ENCODE peak calls at places on chromosomes 13 and 19, in nine cellular contexts. R, G, A, Y, T, E, D, F and I are unnamed samples.

GRCh38 chr13:113533441-113533840 is 42.9 kb upstream of the DCUN1D2 start:
- DNase-seq in T (no peak), A (no peak), G (no peak), E (no peak), Y (no peak), F (peak), D (no peak), R (no peak), I (no peak)

GRCh38 chr13:40456397-40456958 is 210.0 kb downstream of the FOXO1 start:
- DNase-seq in G (no peak), E (no peak), F (no peak), A (no peak), T (no peak), R (no peak), D (no peak), Y (no peak), I (no peak)

GRCh38 chr13:67643656-67644055 is 413.5 kb upstream of the PCDH9 start:
- DNase-seq in E (no peak), A (no peak), F (no peak), T (no peak), G (no peak), R (no peak), D (peak), Y (no peak), I (no peak)

GRCh38 chr13:51318015-51318414 is 21.5 kb upstream of the SERPINE3 start:
- DNase-seq in R (no peak), Y (no peak), F (no peak), T (no peak), E (peak), D (no peak), G (no peak), A (no peak), I (no peak)

GRCh38 chr19:49129238-49129583 is 9.9 kb downstream of the PPFIA3 start:
- DNase-seq in F (no peak), E (no peak), D (peak), T (no peak), A (no peak), Y (peak), R (peak), G (no peak), I (peak)

GRCh38 chr13:101691326-101691725 is 238.9 kb downstream of the ITGBL1 start:
- DNase-seq in A (no peak), R (no peak), E (peak), D (no peak), F (no peak), T (no peak), G (no peak), Y (no peak), I (no peak)

GRCh38 chr19:48169585-48169973 is 565 bp downstream of the LIG1 start:
- DNase-seq in F (peak), Y (peak), A (peak), G (no peak), D (peak), R (peak), T (peak), E (peak), I (peak)

GRCh38 chr19:11489378-11489777 is 8.5 kb upstream of the ELAVL3 start:
- DNase-seq in R (no peak), Y (no peak), G (no peak), D (no peak), A (no peak), F (no peak), T (no peak), E (no peak), I (no peak)

GRCh38 chr13:38686635-38687245 is at the start of gene FREM2:
- DNase-seq in E (peak), R (peak), D (peak), F (peak), T (peak), G (no peak), Y (peak), A (no peak), I (peak)

GRCh38 chr13:51328488-51328887 is 11.0 kb upstream of the SERPINE3 start:
- DNase-seq in A (no peak), Y (no peak), D (peak), F (no peak), T (no peak), E (no peak), G (no peak), R (no peak), I (no peak)

GRCh38 chr13:110976785-110977184 is 61.9 kb upstream of the ANKRD10 start:
- DNase-seq in A (no peak), T (no peak), Y (no peak), G (no peak), F (no peak), R (no peak), E (no peak), D (no peak), I (no peak)

GRCh38 chr13:39455534-39456175 is 147.3 kb downstream of the LHFPL6 start:
- DNase-seq in A (no peak), R (no peak), F (no peak), E (no peak), D (no peak), T (peak), Y (no peak), G (peak), I (no peak)

GRCh38 chr19:35164418-35164817 is 9.9 kb downstream of the FXYD5 start:
- DNase-seq in A (no peak), E (no peak), F (no peak), Y (no peak), R (no peak), D (no peak), G (no peak), T (no peak), I (no peak)

GRCh38 chr19:10290439-10290875 is 705 bp downstream of the ICAM5 start:
- DNase-seq in G (no peak), T (no peak), R (no peak), A (no peak), Y (no peak), E (peak), D (peak), F (no peak), I (peak)

GRCh38 chr19:35755550-35756371 is 1.1 kb downstream of the HSPB6 start:
- DNase-seq in A (peak), G (no peak), E (peak), F (no peak), R (peak), D (peak), Y (peak), T (peak), I (peak)

GRCh38 chr19:2381151-2381822 is 21.2 kb downstream of the TMPRSS9 start:
- DNase-seq in R (no peak), G (no peak), Y (no peak), A (no peak), F (no peak), D (no peak), T (peak), E (peak), I (peak)

GRCh38 chr13:103324641-103325040 is 258.4 kb upstream of the SLC10A2 start:
- DNase-seq in F (no peak), T (no peak), G (no peak), A (no peak), E (no peak), Y (no peak), R (no peak), D (no peak), I (no peak)

GRCh38 chr19:41445575-41445974 is 2.6 kb downstream of the ERICH4 start:
- DNase-seq in R (no peak), G (no peak), A (no peak), D (no peak), E (no peak), T (no peak), Y (no peak), F (no peak), I (no peak)

GRCh38 chr13:68727165-68727564 is 1380.5 kb upstream of the ATXN8OS start:
- DNase-seq in E (peak), D (no peak), A (no peak), R (no peak), G (no peak), T (no peak), F (no peak), Y (no peak), I (no peak)

GRCh38 chr13:99174533-99175100 is 26.0 kb upstream of the UBAC2 start:
- DNase-seq in D (no peak), A (no peak), T (no peak), G (no peak), R (no peak), E (no peak), Y (peak), F (no peak), I (no peak)

GRCh38 chr19:2015611-2015950 is at the start of gene BTBD2:
- DNase-seq in F (no peak), E (peak), A (peak), R (peak), Y (peak), D (peak), G (no peak), T (peak), I (no peak)

GRCh38 chr13:39913928-39914327 is 258.5 kb downstream of the COG6 start:
- DNase-seq in E (peak), R (no peak), Y (no peak), T (peak), G (peak), D (no peak), A (peak), F (no peak), I (no peak)

GRCh38 chr19:48507911-48508439 is 3.7 kb downstream of the LMTK3 start:
- DNase-seq in E (no peak), F (no peak), G (no peak), Y (no peak), T (no peak), R (no peak), D (no peak), A (no peak), I (no peak)

GRCh38 chr19:3969435-3970312 is 1.2 kb downstream of the DAPK3 start:
- DNase-seq in A (peak), Y (no peak), G (peak), E (peak), D (peak), T (peak), R (peak), F (no peak), I (peak)

GRCh38 chr13:46170687-46171086 is 11.3 kb downstream of the LCP1 start:
- DNase-seq in G (no peak), Y (no peak), T (peak), D (peak), A (no peak), E (peak), F (no peak), R (no peak), I (no peak)

GRCh38 chr13:32861304-32861703 is 154.9 kb upstream of the KL start:
- DNase-seq in Y (no peak), T (no peak), R (no peak), G (no peak), E (no peak), A (no peak), D (no peak), F (no peak), I (no peak)

GRCh38 chr19:15072930-15073647 is 8.9 kb upstream of the OR1I1 start:
- DNase-seq in A (no peak), T (no peak), E (no peak), G (no peak), F (no peak), Y (no peak), R (no peak), D (peak), I (no peak)

GRCh38 chr19:5804516-5805464 is at the start of gene NRTN:
- DNase-seq in G (no peak), A (no peak), F (no peak), D (peak), E (no peak), Y (peak), T (no peak), R (peak), I (peak)

GRCh38 chr19:49652723-49653465 is 10.9 kb downstream of the SCAF1 start:
- DNase-seq in T (no peak), G (no peak), A (no peak), D (no peak), F (no peak), E (no peak), R (no peak), Y (no peak), I (no peak)

GRCh38 chr19:2333027-2333806 is 4.7 kb downstream of the SPPL2B start:
- DNase-seq in Y (peak), A (no peak), D (no peak), G (no peak), E (no peak), F (no peak), T (no peak), R (no peak), I (no peak)

GRCh38 chr13:71320452-71320851 is 546.6 kb downstream of the DACH1 start:
- DNase-seq in A (no peak), E (peak), T (peak), F (no peak), D (peak), G (peak), R (no peak), Y (peak), I (no peak)
- TF ChIP-seq CTCF in A (no peak), E (peak), T (peak), F (peak), D (peak), G (peak), R (no peak), Y (peak), I (no peak)

GRCh38 chr13:41468631-41469030 is 11.3 kb downstream of the RGCC start:
- DNase-seq in Y (no peak), R (no peak), G (no peak), A (no peak), F (no peak), T (no peak), D (no peak), E (no peak), I (no peak)

GRCh38 chr13:41465965-41466364 is 8.6 kb downstream of the RGCC start:
- DNase-seq in D (no peak), T (no peak), Y (no peak), E (no peak), G (no peak), A (no peak), R (no peak), F (no peak), I (no peak)

GRCh38 chr13:41470187-41470586 is 12.8 kb downstream of the RGCC start:
- DNase-seq in E (no peak), Y (no peak), R (no peak), F (no peak), A (no peak), D (no peak), G (no peak), T (no peak), I (no peak)

GRCh38 chr13:41465215-41465907 is 8.0 kb downstream of the RGCC start:
- DNase-seq in D (no peak), G (peak), A (no peak), Y (peak), T (peak), F (no peak), E (peak), R (no peak), I (no peak)

GRCh38 chr13:41467546-41467945 is 10.2 kb downstream of the RGCC start:
- DNase-seq in R (no peak), T (no peak), E (no peak), D (peak), F (no peak), A (no peak), Y (no peak), G (no peak), I (no peak)
- TF ChIP-seq CTCF in R (no peak), T (no peak), E (no peak), D (no peak), F (no peak), A (no peak), Y (no peak), G (no peak), I (no peak)

DNA sequence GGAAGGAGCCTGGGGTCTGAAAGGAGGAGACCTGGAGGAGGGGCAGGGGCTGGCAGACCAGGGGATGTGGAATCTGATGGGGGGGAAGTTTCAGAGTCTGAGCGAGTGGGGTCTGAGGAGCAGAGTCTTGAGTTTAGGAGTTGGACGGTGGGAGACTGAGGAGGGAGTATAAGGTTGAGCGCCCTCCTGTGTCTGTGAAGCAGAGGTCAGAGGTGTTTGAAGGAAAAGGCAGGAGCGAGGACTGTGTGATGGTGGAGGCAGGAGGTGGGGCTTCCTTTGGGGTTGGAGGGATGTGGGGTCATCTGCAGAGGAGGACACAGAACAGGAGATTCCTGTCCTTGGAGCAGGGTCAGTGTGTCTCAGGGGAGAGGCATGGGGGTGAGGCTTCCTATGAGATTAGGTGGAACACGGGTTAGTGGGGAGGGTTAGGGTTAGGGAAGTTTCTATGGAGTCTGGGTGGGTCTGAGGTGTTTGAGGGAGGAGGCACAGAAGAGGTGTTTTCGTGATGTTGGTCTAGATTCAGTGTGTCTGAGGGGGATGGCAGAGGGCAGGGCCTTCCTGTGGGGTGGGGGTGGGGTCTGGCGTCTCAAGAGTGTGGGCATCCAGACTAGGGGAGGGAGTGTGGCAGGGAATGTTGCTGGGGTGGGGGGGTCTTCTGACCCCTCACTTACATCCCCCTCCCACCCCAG is 8.3 kb downstream of the RYR1 start:
- DNase-seq in D (peak), T (peak), G (no peak), A (no peak), F (no peak), Y (no peak), R (no peak), E (no peak), I (peak)
- TF ChIP-seq CTCF in D (peak), T (no peak), G (no peak), A (no peak), F (no peak), Y (no peak), R (no peak), E (no peak), I (no peak)

DNA sequence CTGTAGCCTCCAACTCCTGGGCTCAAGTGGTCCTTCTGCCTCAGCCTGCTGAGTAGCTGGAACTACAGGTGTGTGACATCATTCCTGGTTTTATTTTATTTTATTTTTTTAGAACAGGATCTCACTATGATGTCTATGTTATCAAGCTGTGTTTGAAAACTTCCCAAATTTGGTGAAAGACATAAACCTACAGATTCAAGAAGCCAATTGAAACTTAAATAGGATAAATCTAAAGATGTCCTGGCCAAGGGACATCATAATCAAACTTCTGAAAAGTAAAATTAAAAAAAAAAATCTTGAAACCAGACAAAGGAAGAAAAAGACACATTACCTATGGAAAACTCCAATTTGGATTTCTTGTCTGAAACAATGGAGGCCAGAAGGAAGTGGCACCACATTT is 23.1 kb upstream of the PDX1 start:
- DNase-seq in Y (no peak), F (no peak), D (no peak), E (no peak), T (no peak), A (no peak), G (no peak), R (no peak), I (no peak)
- TF ChIP-seq CTCF in Y (no peak), F (no peak), D (no peak), E (no peak), T (no peak), A (no peak), G (no peak), R (no peak), I (no peak)